ENCODE peak calls at places on chromosomes 13 and 19, in seven cellular contexts. One of them, this sample, is unnamed.

GRCh38 chr19:8361921-8362793 is 1.8 kb upstream of the ANGPTL4 start:
- DNase-seq in AG09319: peak
- DNase-seq in fibroblast of pulmonary artery: peak
- DNase-seq in stimulated activated CD4-positive, alpha-beta T cell treated with anti-CD3 and anti-CD28 coated beads, Interleukin-2, amount 100 ng/mL, for 48 hours: no peak
- DNase-seq in GM18507: no peak
- DNase-seq in D341Med: peak
- DNase-seq in dorsolateral prefrontal cortex: peak
- DNase-seq in this sample: peak

GRCh38 chr13:29935309-29935981 is 85.0 kb upstream of the UBL3 start:
- DNase-seq in AG09319: no peak
- DNase-seq in fibroblast of pulmonary artery: no peak
- DNase-seq in stimulated activated CD4-positive, alpha-beta T cell treated with anti-CD3 and anti-CD28 coated beads, Interleukin-2, amount 100 ng/mL, for 48 hours: peak
- DNase-seq in GM18507: peak
- DNase-seq in D341Med: no peak
- DNase-seq in dorsolateral prefrontal cortex: no peak
- DNase-seq in this sample: no peak

GRCh38 chr13:102586615-102587014 is 10.2 kb upstream of the TPP2 start:
- DNase-seq in AG09319: no peak
- DNase-seq in fibroblast of pulmonary artery: no peak
- DNase-seq in stimulated activated CD4-positive, alpha-beta T cell treated with anti-CD3 and anti-CD28 coated beads, Interleukin-2, amount 100 ng/mL, for 48 hours: no peak
- DNase-seq in GM18507: no peak
- DNase-seq in D341Med: no peak
- DNase-seq in dorsolateral prefrontal cortex: no peak
- DNase-seq in this sample: no peak

GRCh38 chr19:55352040-55352439 is 2.5 kb downstream of the COX6B2 start:
- DNase-seq in AG09319: no peak
- DNase-seq in fibroblast of pulmonary artery: no peak
- DNase-seq in stimulated activated CD4-positive, alpha-beta T cell treated with anti-CD3 and anti-CD28 coated beads, Interleukin-2, amount 100 ng/mL, for 48 hours: no peak
- DNase-seq in GM18507: no peak
- DNase-seq in D341Med: no peak
- DNase-seq in dorsolateral prefrontal cortex: no peak
- DNase-seq in this sample: no peak

GRCh38 chr19:2270157-2270571 is 11.8 kb downstream of the PEAK3 start:
- DNase-seq in AG09319: no peak
- DNase-seq in fibroblast of pulmonary artery: no peak
- DNase-seq in stimulated activated CD4-positive, alpha-beta T cell treated with anti-CD3 and anti-CD28 coated beads, Interleukin-2, amount 100 ng/mL, for 48 hours: no peak
- DNase-seq in GM18507: no peak
- DNase-seq in D341Med: no peak
- DNase-seq in dorsolateral prefrontal cortex: no peak
- DNase-seq in this sample: no peak

GRCh38 chr13:32048816-32049215 is 17.2 kb downstream of the FRY start:
- DNase-seq in AG09319: no peak
- DNase-seq in fibroblast of pulmonary artery: no peak
- DNase-seq in stimulated activated CD4-positive, alpha-beta T cell treated with anti-CD3 and anti-CD28 coated beads, Interleukin-2, amount 100 ng/mL, for 48 hours: no peak
- DNase-seq in GM18507: no peak
- DNase-seq in D341Med: no peak
- DNase-seq in dorsolateral prefrontal cortex: no peak
- DNase-seq in this sample: no peak

GRCh38 chr19:10086032-10086903 is at the start of gene SHFL:
- DNase-seq in AG09319: peak
- DNase-seq in fibroblast of pulmonary artery: peak
- DNase-seq in stimulated activated CD4-positive, alpha-beta T cell treated with anti-CD3 and anti-CD28 coated beads, Interleukin-2, amount 100 ng/mL, for 48 hours: peak
- DNase-seq in GM18507: peak
- DNase-seq in D341Med: peak
- DNase-seq in dorsolateral prefrontal cortex: peak
- DNase-seq in this sample: no peak

GRCh38 chr13:23159205-23159586 is 21.6 kb upstream of the SGCG start:
- DNase-seq in AG09319: no peak
- DNase-seq in fibroblast of pulmonary artery: peak
- DNase-seq in stimulated activated CD4-positive, alpha-beta T cell treated with anti-CD3 and anti-CD28 coated beads, Interleukin-2, amount 100 ng/mL, for 48 hours: peak
- DNase-seq in GM18507: no peak
- DNase-seq in D341Med: peak
- DNase-seq in dorsolateral prefrontal cortex: no peak
- DNase-seq in this sample: no peak

GRCh38 chr13:27792393-27793218 is at the start of gene GSX1:
- DNase-seq in AG09319: no peak
- DNase-seq in fibroblast of pulmonary artery: peak
- DNase-seq in stimulated activated CD4-positive, alpha-beta T cell treated with anti-CD3 and anti-CD28 coated beads, Interleukin-2, amount 100 ng/mL, for 48 hours: peak
- DNase-seq in GM18507: no peak
- DNase-seq in D341Med: no peak
- DNase-seq in dorsolateral prefrontal cortex: peak
- DNase-seq in this sample: no peak

GRCh38 chr19:36638862-36639510 is 27.7 kb downstream of the ZNF461 start:
- DNase-seq in AG09319: no peak
- DNase-seq in fibroblast of pulmonary artery: peak
- DNase-seq in stimulated activated CD4-positive, alpha-beta T cell treated with anti-CD3 and anti-CD28 coated beads, Interleukin-2, amount 100 ng/mL, for 48 hours: no peak
- DNase-seq in GM18507: no peak
- DNase-seq in D341Med: no peak
- DNase-seq in dorsolateral prefrontal cortex: no peak
- DNase-seq in this sample: no peak

GRCh38 chr13:51907040-51907732 is 45.4 kb downstream of the CCDC70 start:
- DNase-seq in AG09319: no peak
- DNase-seq in fibroblast of pulmonary artery: no peak
- DNase-seq in stimulated activated CD4-positive, alpha-beta T cell treated with anti-CD3 and anti-CD28 coated beads, Interleukin-2, amount 100 ng/mL, for 48 hours: no peak
- DNase-seq in GM18507: no peak
- DNase-seq in D341Med: no peak
- DNase-seq in dorsolateral prefrontal cortex: no peak
- DNase-seq in this sample: no peak

GRCh38 chr19:2239771-2240770 is 3.4 kb downstream of the SF3A2 start:
- DNase-seq in AG09319: no peak
- DNase-seq in fibroblast of pulmonary artery: peak
- DNase-seq in stimulated activated CD4-positive, alpha-beta T cell treated with anti-CD3 and anti-CD28 coated beads, Interleukin-2, amount 100 ng/mL, for 48 hours: no peak
- DNase-seq in GM18507: no peak
- DNase-seq in D341Med: no peak
- DNase-seq in dorsolateral prefrontal cortex: no peak
- DNase-seq in this sample: no peak

GRCh38 chr19:40303765-40304164 is 18.6 kb upstream of the AKT2 start:
- DNase-seq in AG09319: no peak
- DNase-seq in fibroblast of pulmonary artery: no peak
- DNase-seq in stimulated activated CD4-positive, alpha-beta T cell treated with anti-CD3 and anti-CD28 coated beads, Interleukin-2, amount 100 ng/mL, for 48 hours: no peak
- DNase-seq in GM18507: no peak
- DNase-seq in D341Med: no peak
- DNase-seq in dorsolateral prefrontal cortex: no peak
- DNase-seq in this sample: no peak

GRCh38 chr13:32246468-32246867 is 68.7 kb downstream of the ZAR1L start:
- DNase-seq in AG09319: peak
- DNase-seq in fibroblast of pulmonary artery: peak
- DNase-seq in stimulated activated CD4-positive, alpha-beta T cell treated with anti-CD3 and anti-CD28 coated beads, Interleukin-2, amount 100 ng/mL, for 48 hours: peak
- DNase-seq in GM18507: peak
- DNase-seq in D341Med: peak
- DNase-seq in dorsolateral prefrontal cortex: no peak
- DNase-seq in this sample: no peak

GRCh38 chr13:75661443-75661842 is 25.3 kb downstream of the LMO7 start:
- DNase-seq in AG09319: no peak
- DNase-seq in fibroblast of pulmonary artery: no peak
- DNase-seq in stimulated activated CD4-positive, alpha-beta T cell treated with anti-CD3 and anti-CD28 coated beads, Interleukin-2, amount 100 ng/mL, for 48 hours: no peak
- DNase-seq in GM18507: no peak
- DNase-seq in D341Med: no peak
- DNase-seq in dorsolateral prefrontal cortex: no peak
- DNase-seq in this sample: no peak

GRCh38 chr13:48859168-48860105 is 116.3 kb upstream of the FNDC3A start:
- DNase-seq in AG09319: no peak
- DNase-seq in fibroblast of pulmonary artery: no peak
- DNase-seq in stimulated activated CD4-positive, alpha-beta T cell treated with anti-CD3 and anti-CD28 coated beads, Interleukin-2, amount 100 ng/mL, for 48 hours: no peak
- DNase-seq in GM18507: no peak
- DNase-seq in D341Med: no peak
- DNase-seq in dorsolateral prefrontal cortex: no peak
- DNase-seq in this sample: no peak

GRCh38 chr13:66996503-66996902 is 233.6 kb downstream of the PCDH9 start:
- DNase-seq in AG09319: no peak
- DNase-seq in fibroblast of pulmonary artery: peak
- DNase-seq in stimulated activated CD4-positive, alpha-beta T cell treated with anti-CD3 and anti-CD28 coated beads, Interleukin-2, amount 100 ng/mL, for 48 hours: no peak
- DNase-seq in GM18507: no peak
- DNase-seq in D341Med: no peak
- DNase-seq in dorsolateral prefrontal cortex: no peak
- DNase-seq in this sample: no peak

GRCh38 chr19:41373993-41374392 is 2.3 kb upstream of the TMEM91 start:
- DNase-seq in AG09319: peak
- DNase-seq in fibroblast of pulmonary artery: peak
- DNase-seq in stimulated activated CD4-positive, alpha-beta T cell treated with anti-CD3 and anti-CD28 coated beads, Interleukin-2, amount 100 ng/mL, for 48 hours: no peak
- DNase-seq in GM18507: no peak
- DNase-seq in D341Med: peak
- DNase-seq in dorsolateral prefrontal cortex: peak
- DNase-seq in this sample: peak

GRCh38 chr13:111406636-111407035 is 86.2 kb downstream of the TEX29 start:
- DNase-seq in AG09319: no peak
- DNase-seq in fibroblast of pulmonary artery: no peak
- DNase-seq in stimulated activated CD4-positive, alpha-beta T cell treated with anti-CD3 and anti-CD28 coated beads, Interleukin-2, amount 100 ng/mL, for 48 hours: no peak
- DNase-seq in GM18507: no peak
- DNase-seq in D341Med: no peak
- DNase-seq in dorsolateral prefrontal cortex: no peak
- DNase-seq in this sample: no peak

GRCh38 chr19:20102097-20102496 is 24.3 kb downstream of the ZNF90 start:
- DNase-seq in AG09319: no peak
- DNase-seq in fibroblast of pulmonary artery: no peak
- DNase-seq in stimulated activated CD4-positive, alpha-beta T cell treated with anti-CD3 and anti-CD28 coated beads, Interleukin-2, amount 100 ng/mL, for 48 hours: no peak
- DNase-seq in GM18507: no peak
- DNase-seq in D341Med: no peak
- DNase-seq in dorsolateral prefrontal cortex: no peak
- DNase-seq in this sample: no peak

GRCh38 chr13:102548811-102549210 is 48.0 kb upstream of the TPP2 start:
- DNase-seq in AG09319: no peak
- DNase-seq in fibroblast of pulmonary artery: no peak
- DNase-seq in stimulated activated CD4-positive, alpha-beta T cell treated with anti-CD3 and anti-CD28 coated beads, Interleukin-2, amount 100 ng/mL, for 48 hours: no peak
- DNase-seq in GM18507: no peak
- DNase-seq in D341Med: no peak
- DNase-seq in dorsolateral prefrontal cortex: no peak
- DNase-seq in this sample: no peak

This sample was measured in T1000.